ENCODE peak calls at places on chromosome 21, in ten cellular contexts. One of them, this sample, is unnamed.

GRCh38 chr21:27149034-27149433 is 182.1 kb upstream of the ADAMTS5 start:
- DNase-seq in type B pancreatic cell: no peak
- DNase-seq in choroid plexus epithelial cell: peak
- DNase-seq in brain microvascular endothelial cell: peak
- DNase-seq in Caco-2: no peak
- DNase-seq in body of pancreas: no peak
- DNase-seq in psoas muscle: no peak
- DNase-seq in dorsolateral prefrontal cortex: no peak
- DNase-seq in mucosa of descending colon: no peak
- DNase-seq in AG09319: peak
- DNase-seq in this sample: peak

GRCh38 chr21:41213081-41213480 is 45.1 kb downstream of the BACE2 start:
- DNase-seq in type B pancreatic cell: no peak
- DNase-seq in choroid plexus epithelial cell: no peak
- DNase-seq in brain microvascular endothelial cell: no peak
- DNase-seq in Caco-2: no peak
- DNase-seq in body of pancreas: no peak
- DNase-seq in psoas muscle: no peak
- DNase-seq in dorsolateral prefrontal cortex: no peak
- DNase-seq in mucosa of descending colon: no peak
- DNase-seq in AG09319: no peak
- DNase-seq in this sample: no peak

GRCh38 chr21:28781602-28782274 is 210.9 kb downstream of the LTN1 start:
- DNase-seq in type B pancreatic cell: no peak
- DNase-seq in choroid plexus epithelial cell: peak
- DNase-seq in brain microvascular endothelial cell: peak
- DNase-seq in Caco-2: peak
- DNase-seq in body of pancreas: no peak
- DNase-seq in psoas muscle: no peak
- DNase-seq in dorsolateral prefrontal cortex: no peak
- DNase-seq in mucosa of descending colon: no peak
- DNase-seq in AG09319: no peak
- DNase-seq in this sample: peak

GRCh38 chr21:44263768-44264167 is 2.1 kb upstream of the DNMT3L start:
- DNase-seq in type B pancreatic cell: no peak
- DNase-seq in choroid plexus epithelial cell: no peak
- DNase-seq in brain microvascular endothelial cell: no peak
- DNase-seq in Caco-2: no peak
- DNase-seq in body of pancreas: no peak
- DNase-seq in psoas muscle: no peak
- DNase-seq in dorsolateral prefrontal cortex: no peak
- DNase-seq in mucosa of descending colon: peak
- DNase-seq in AG09319: no peak
- DNase-seq in this sample: no peak

GRCh38 chr21:24456358-24456757 is 1150.9 kb downstream of the MRPL39 start:
- DNase-seq in type B pancreatic cell: no peak
- DNase-seq in choroid plexus epithelial cell: peak
- DNase-seq in brain microvascular endothelial cell: no peak
- DNase-seq in Caco-2: no peak
- DNase-seq in body of pancreas: no peak
- DNase-seq in psoas muscle: no peak
- DNase-seq in dorsolateral prefrontal cortex: peak
- DNase-seq in mucosa of descending colon: no peak
- DNase-seq in AG09319: no peak
- DNase-seq in this sample: no peak

GRCh38 chr21:22791986-22792560 is 1793.9 kb downstream of the NCAM2 start:
- DNase-seq in type B pancreatic cell: no peak
- DNase-seq in choroid plexus epithelial cell: peak
- DNase-seq in brain microvascular endothelial cell: peak
- DNase-seq in Caco-2: peak
- DNase-seq in body of pancreas: peak
- DNase-seq in psoas muscle: no peak
- DNase-seq in dorsolateral prefrontal cortex: no peak
- DNase-seq in mucosa of descending colon: no peak
- DNase-seq in AG09319: peak
- DNase-seq in this sample: peak

GRCh38 chr21:17679002-17679600 is 66.4 kb upstream of the BTG3 start:
- DNase-seq in type B pancreatic cell: no peak
- DNase-seq in choroid plexus epithelial cell: peak
- DNase-seq in brain microvascular endothelial cell: peak
- DNase-seq in Caco-2: peak
- DNase-seq in body of pancreas: no peak
- DNase-seq in psoas muscle: no peak
- DNase-seq in dorsolateral prefrontal cortex: no peak
- DNase-seq in mucosa of descending colon: no peak
- DNase-seq in AG09319: peak
- DNase-seq in this sample: peak

GRCh38 chr21:41481191-41481590 is 26.8 kb downstream of the TMPRSS2 start:
- DNase-seq in type B pancreatic cell: no peak
- DNase-seq in choroid plexus epithelial cell: no peak
- DNase-seq in brain microvascular endothelial cell: peak
- DNase-seq in Caco-2: no peak
- DNase-seq in body of pancreas: no peak
- DNase-seq in psoas muscle: no peak
- DNase-seq in dorsolateral prefrontal cortex: no peak
- DNase-seq in mucosa of descending colon: no peak
- DNase-seq in AG09319: no peak
- DNase-seq in this sample: no peak

GRCh38 chr21:28177008-28177603 is 815.6 kb downstream of the LTN1 start:
- DNase-seq in type B pancreatic cell: no peak
- DNase-seq in choroid plexus epithelial cell: peak
- DNase-seq in brain microvascular endothelial cell: no peak
- DNase-seq in Caco-2: no peak
- DNase-seq in body of pancreas: no peak
- DNase-seq in psoas muscle: no peak
- DNase-seq in dorsolateral prefrontal cortex: no peak
- DNase-seq in mucosa of descending colon: no peak
- DNase-seq in AG09319: no peak
- DNase-seq in this sample: no peak

GRCh38 chr21:25501996-25502665 is 105.2 kb downstream of the MRPL39 start:
- DNase-seq in type B pancreatic cell: no peak
- DNase-seq in choroid plexus epithelial cell: no peak
- DNase-seq in brain microvascular endothelial cell: no peak
- DNase-seq in Caco-2: no peak
- DNase-seq in body of pancreas: no peak
- DNase-seq in psoas muscle: no peak
- DNase-seq in dorsolateral prefrontal cortex: no peak
- DNase-seq in mucosa of descending colon: no peak
- DNase-seq in AG09319: no peak
- DNase-seq in this sample: no peak

GRCh38 chr21:44496900-44497550 is 41.7 kb downstream of the LRRC3 start:
- DNase-seq in type B pancreatic cell: no peak
- DNase-seq in choroid plexus epithelial cell: no peak
- DNase-seq in brain microvascular endothelial cell: no peak
- DNase-seq in Caco-2: no peak
- DNase-seq in body of pancreas: no peak
- DNase-seq in psoas muscle: peak
- DNase-seq in dorsolateral prefrontal cortex: no peak
- DNase-seq in mucosa of descending colon: no peak
- DNase-seq in AG09319: no peak
- DNase-seq in this sample: no peak

GRCh38 chr21:29701676-29702075 is 238.1 kb downstream of the GRIK1 start:
- DNase-seq in type B pancreatic cell: no peak
- DNase-seq in choroid plexus epithelial cell: no peak
- DNase-seq in brain microvascular endothelial cell: no peak
- DNase-seq in Caco-2: no peak
- DNase-seq in body of pancreas: no peak
- DNase-seq in psoas muscle: no peak
- DNase-seq in dorsolateral prefrontal cortex: no peak
- DNase-seq in mucosa of descending colon: no peak
- DNase-seq in AG09319: no peak
- DNase-seq in this sample: no peak

GRCh38 chr21:44337941-44338895 is 972 bp downstream of the CFAP410 start:
- DNase-seq in type B pancreatic cell: no peak
- DNase-seq in choroid plexus epithelial cell: peak
- DNase-seq in brain microvascular endothelial cell: peak
- DNase-seq in Caco-2: peak
- DNase-seq in body of pancreas: peak
- DNase-seq in psoas muscle: peak
- DNase-seq in dorsolateral prefrontal cortex: peak
- DNase-seq in mucosa of descending colon: peak
- DNase-seq in AG09319: no peak
- DNase-seq in this sample: peak

GRCh38 chr21:41641821-41642368 is 125.0 kb downstream of the RIPK4 start:
- DNase-seq in type B pancreatic cell: no peak
- DNase-seq in choroid plexus epithelial cell: peak
- DNase-seq in brain microvascular endothelial cell: peak
- DNase-seq in Caco-2: no peak
- DNase-seq in body of pancreas: peak
- DNase-seq in psoas muscle: peak
- DNase-seq in dorsolateral prefrontal cortex: peak
- DNase-seq in mucosa of descending colon: no peak
- DNase-seq in AG09319: no peak
- DNase-seq in this sample: peak

GRCh38 chr21:17089121-17089520 is 423.7 kb upstream of the CXADR start:
- DNase-seq in type B pancreatic cell: no peak
- DNase-seq in choroid plexus epithelial cell: no peak
- DNase-seq in brain microvascular endothelial cell: no peak
- DNase-seq in Caco-2: no peak
- DNase-seq in body of pancreas: no peak
- DNase-seq in psoas muscle: no peak
- DNase-seq in dorsolateral prefrontal cortex: no peak
- DNase-seq in mucosa of descending colon: no peak
- DNase-seq in AG09319: no peak
- DNase-seq in this sample: no peak

GRCh38 chr21:39175154-39175553 is 8.1 kb downstream of the PSMG1 start:
- DNase-seq in type B pancreatic cell: no peak
- DNase-seq in choroid plexus epithelial cell: peak
- DNase-seq in brain microvascular endothelial cell: no peak
- DNase-seq in Caco-2: no peak
- DNase-seq in body of pancreas: no peak
- DNase-seq in psoas muscle: no peak
- DNase-seq in dorsolateral prefrontal cortex: no peak
- DNase-seq in mucosa of descending colon: no peak
- DNase-seq in AG09319: no peak
- DNase-seq in this sample: no peak

GRCh38 chr21:28442085-28442484 is 550.6 kb downstream of the LTN1 start:
- DNase-seq in type B pancreatic cell: no peak
- DNase-seq in choroid plexus epithelial cell: no peak
- DNase-seq in brain microvascular endothelial cell: no peak
- DNase-seq in Caco-2: no peak
- DNase-seq in body of pancreas: no peak
- DNase-seq in psoas muscle: no peak
- DNase-seq in dorsolateral prefrontal cortex: no peak
- DNase-seq in mucosa of descending colon: no peak
- DNase-seq in AG09319: no peak
- DNase-seq in this sample: no peak

GRCh38 chr21:39852021-39852721 is 15.1 kb upstream of the PCP4 start:
- DNase-seq in type B pancreatic cell: no peak
- DNase-seq in choroid plexus epithelial cell: no peak
- DNase-seq in brain microvascular endothelial cell: no peak
- DNase-seq in Caco-2: peak
- DNase-seq in body of pancreas: no peak
- DNase-seq in psoas muscle: no peak
- DNase-seq in dorsolateral prefrontal cortex: no peak
- DNase-seq in mucosa of descending colon: no peak
- DNase-seq in AG09319: no peak
- DNase-seq in this sample: no peak

GRCh38 chr21:33383056-33383888 is 19.9 kb upstream of the IFNGR2 start:
- DNase-seq in type B pancreatic cell: no peak
- DNase-seq in choroid plexus epithelial cell: peak
- DNase-seq in brain microvascular endothelial cell: peak
- DNase-seq in Caco-2: peak
- DNase-seq in body of pancreas: peak
- DNase-seq in psoas muscle: peak
- DNase-seq in dorsolateral prefrontal cortex: no peak
- DNase-seq in mucosa of descending colon: peak
- DNase-seq in AG09319: no peak
- DNase-seq in this sample: peak

GRCh38 chr21:45607922-45608295 is 35.6 kb upstream of the PCBP3 start:
- DNase-seq in type B pancreatic cell: no peak
- DNase-seq in choroid plexus epithelial cell: no peak
- DNase-seq in brain microvascular endothelial cell: no peak
- DNase-seq in Caco-2: no peak
- DNase-seq in body of pancreas: no peak
- DNase-seq in psoas muscle: no peak
- DNase-seq in dorsolateral prefrontal cortex: peak
- DNase-seq in mucosa of descending colon: no peak
- DNase-seq in AG09319: no peak
- DNase-seq in this sample: no peak
- TF ChIP-seq CTCF in type B pancreatic cell: no peak
- TF ChIP-seq CTCF in choroid plexus epithelial cell: no peak
- TF ChIP-seq CTCF in brain microvascular endothelial cell: no peak
- TF ChIP-seq CTCF in Caco-2: no peak
- TF ChIP-seq CTCF in body of pancreas: no peak
- TF ChIP-seq CTCF in psoas muscle: no peak
- TF ChIP-seq CTCF in dorsolateral prefrontal cortex: no peak
- TF ChIP-seq CTCF in mucosa of descending colon: no peak
- TF ChIP-seq CTCF in AG09319: no peak
- TF ChIP-seq CTCF in this sample: no peak

DNA sequence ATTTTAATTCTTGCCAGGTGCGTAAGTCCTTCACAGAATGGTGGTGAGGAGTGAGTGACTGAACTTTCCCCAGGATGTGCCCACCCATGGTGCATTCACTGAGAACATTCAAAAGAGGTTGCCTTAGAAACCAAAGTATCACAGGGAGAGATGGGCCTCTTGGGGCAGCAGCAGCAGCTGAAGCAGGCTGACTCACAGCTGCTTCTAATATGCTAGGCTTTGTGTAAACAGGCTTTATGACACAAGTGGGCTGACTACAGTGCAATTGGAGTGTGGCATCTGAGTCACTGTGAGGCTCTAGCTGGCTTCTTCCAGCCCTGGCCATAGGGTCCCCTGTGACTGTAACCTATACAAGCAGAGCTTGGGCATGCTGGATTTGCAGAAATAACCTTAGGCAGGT is 12.6 kb downstream of the PIGP start:
- DNase-seq in type B pancreatic cell: no peak
- DNase-seq in choroid plexus epithelial cell: peak
- DNase-seq in brain microvascular endothelial cell: peak
- DNase-seq in Caco-2: peak
- DNase-seq in body of pancreas: peak
- DNase-seq in psoas muscle: peak
- DNase-seq in dorsolateral prefrontal cortex: peak
- DNase-seq in mucosa of descending colon: no peak
- DNase-seq in AG09319: peak
- DNase-seq in this sample: peak
- TF ChIP-seq CTCF in type B pancreatic cell: no peak
- TF ChIP-seq CTCF in choroid plexus epithelial cell: peak
- TF ChIP-seq CTCF in brain microvascular endothelial cell: peak
- TF ChIP-seq CTCF in Caco-2: no peak
- TF ChIP-seq CTCF in body of pancreas: no peak
- TF ChIP-seq CTCF in psoas muscle: no peak
- TF ChIP-seq CTCF in dorsolateral prefrontal cortex: no peak
- TF ChIP-seq CTCF in mucosa of descending colon: no peak
- TF ChIP-seq CTCF in AG09319: peak
- TF ChIP-seq CTCF in this sample: peak

GRCh38 chr21:42865361-42866160 is 13.8 kb downstream of the WDR4 start:
- DNase-seq in type B pancreatic cell: no peak
- DNase-seq in choroid plexus epithelial cell: no peak
- DNase-seq in brain microvascular endothelial cell: no peak
- DNase-seq in Caco-2: no peak
- DNase-seq in body of pancreas: no peak
- DNase-seq in psoas muscle: peak
- DNase-seq in dorsolateral prefrontal cortex: no peak
- DNase-seq in mucosa of descending colon: no peak
- DNase-seq in AG09319: no peak
- DNase-seq in this sample: no peak
- TF ChIP-seq CTCF in type B pancreatic cell: no peak
- TF ChIP-seq CTCF in choroid plexus epithelial cell: no peak
- TF ChIP-seq CTCF in brain microvascular endothelial cell: no peak
- TF ChIP-seq CTCF in Caco-2: no peak
- TF ChIP-seq CTCF in body of pancreas: no peak
- TF ChIP-seq CTCF in psoas muscle: no peak
- TF ChIP-seq CTCF in dorsolateral prefrontal cortex: no peak
- TF ChIP-seq CTCF in mucosa of descending colon: no peak
- TF ChIP-seq CTCF in AG09319: no peak
- TF ChIP-seq CTCF in this sample: no peak

GRCh38 chr21:14589855-14590563 is 43.9 kb upstream of the SAMSN1 start:
- DNase-seq in type B pancreatic cell: no peak
- DNase-seq in choroid plexus epithelial cell: no peak
- DNase-seq in brain microvascular endothelial cell: no peak
- DNase-seq in Caco-2: no peak
- DNase-seq in body of pancreas: no peak
- DNase-seq in psoas muscle: no peak
- DNase-seq in dorsolateral prefrontal cortex: no peak
- DNase-seq in mucosa of descending colon: no peak
- DNase-seq in AG09319: no peak
- DNase-seq in this sample: no peak
- TF ChIP-seq CTCF in type B pancreatic cell: no peak
- TF ChIP-seq CTCF in choroid plexus epithelial cell: no peak
- TF ChIP-seq CTCF in brain microvascular endothelial cell: no peak
- TF ChIP-seq CTCF in Caco-2: no peak
- TF ChIP-seq CTCF in body of pancreas: no peak
- TF ChIP-seq CTCF in psoas muscle: no peak
- TF ChIP-seq CTCF in dorsolateral prefrontal cortex: no peak
- TF ChIP-seq CTCF in mucosa of descending colon: no peak
- TF ChIP-seq CTCF in AG09319: no peak
- TF ChIP-seq CTCF in this sample: no peak

This sample was measured in HFFc6.